ENCODE peak calls at places on chromosome 22, in eight cellular contexts. K is naive thymus-derived CD4-positive, alpha-beta T cell; V is pancreas; O is colonic mucosa; Z is small intestine; L is tibial artery; U is IMR-90; G is body of pancreas. C is an unnamed sample.

GRCh38 chr22:27206747-27207133 is 549.4 kb downstream of the MIAT start:
- DNase-seq in K (no peak), L (no peak), G (no peak), Z (no peak), U (no peak), V (no peak), O (no peak), C (no peak)

GRCh38 chr22:29470159-29470855 is 9.7 kb upstream of the NEFH start:
- DNase-seq in G (peak; percentile 63), K (peak; percentile 67), O (peak; percentile 68), L (no peak), V (peak; percentile 71), U (peak; percentile 24), Z (peak; percentile 35), C (no peak)

GRCh38 chr22:29798318-29798717 is 31.1 kb downstream of the UQCR10 start:
- DNase-seq in L (no peak), K (no peak), V (no peak), U (no peak), G (no peak), O (no peak), Z (no peak), C (no peak)

GRCh38 chr22:48300877-48301276 is 1526.8 kb downstream of the BRD1 start:
- DNase-seq in V (no peak), G (no peak), Z (no peak), L (no peak), K (no peak), O (no peak), U (no peak), C (no peak)

GRCh38 chr22:27238935-27239510 is 562.5 kb downstream of the MN1 start:
- DNase-seq in G (peak; percentile 70), Z (no peak), O (no peak), U (peak; percentile 97), V (peak; percentile 82), K (no peak), L (peak; percentile 89), C (no peak)

GRCh38 chr22:27113211-27114030 is 456.0 kb downstream of the MIAT start:
- DNase-seq in V (peak; percentile 70), Z (peak; percentile 59), O (peak; percentile 35), U (peak; percentile 97), G (peak; percentile 50), K (no peak), L (peak; percentile 90), C (no peak)

GRCh38 chr22:11253000-11253511 is 4274.9 kb upstream of the OR11H1 start:
- DNase-seq in V (peak; percentile 5), U (no peak), O (no peak), K (no peak), Z (no peak), G (no peak), L (peak; percentile 56), C (no peak)

GRCh38 chr22:30373331-30374325 is 13.6 kb downstream of the RNF215 start:
- DNase-seq in K (no peak), Z (no peak), G (no peak), V (no peak), U (no peak), L (no peak), O (no peak), C (no peak)

GRCh38 chr22:41966225-41966606 is 3.0 kb upstream of the SEPTIN3 start:
- DNase-seq in U (no peak), Z (no peak), O (no peak), K (no peak), G (no peak), L (no peak), V (no peak), C (no peak)

GRCh38 chr22:27370281-27370680 is 431.3 kb downstream of the MN1 start:
- DNase-seq in V (no peak), K (no peak), Z (no peak), G (no peak), O (no peak), U (no peak), L (no peak), C (no peak)

GRCh38 chr22:42622061-42622710 is 7.5 kb upstream of the POLDIP3 start:
- DNase-seq in G (no peak), U (no peak), V (no peak), Z (no peak), K (no peak), L (no peak), O (no peak), C (no peak)

GRCh38 chr22:46069518-46070214 is 80.7 kb upstream of the PPARA start:
- DNase-seq in K (no peak), O (peak; percentile 98), V (peak; percentile 92), Z (peak; percentile 93), G (peak; percentile 95), U (peak; percentile 91), L (peak; percentile 96), C (no peak)

GRCh38 chr22:41906822-41907221 is 8.1 kb downstream of the SHISA8 start:
- DNase-seq in O (no peak), G (no peak), U (no peak), Z (no peak), K (no peak), L (no peak), V (no peak), C (no peak)

GRCh38 chr22:35099883-35100282 is 33.9 kb downstream of the ISX start:
- DNase-seq in G (no peak), L (no peak), Z (peak; percentile 74), O (no peak), K (no peak), U (no peak), V (no peak), C (no peak)

DNA sequence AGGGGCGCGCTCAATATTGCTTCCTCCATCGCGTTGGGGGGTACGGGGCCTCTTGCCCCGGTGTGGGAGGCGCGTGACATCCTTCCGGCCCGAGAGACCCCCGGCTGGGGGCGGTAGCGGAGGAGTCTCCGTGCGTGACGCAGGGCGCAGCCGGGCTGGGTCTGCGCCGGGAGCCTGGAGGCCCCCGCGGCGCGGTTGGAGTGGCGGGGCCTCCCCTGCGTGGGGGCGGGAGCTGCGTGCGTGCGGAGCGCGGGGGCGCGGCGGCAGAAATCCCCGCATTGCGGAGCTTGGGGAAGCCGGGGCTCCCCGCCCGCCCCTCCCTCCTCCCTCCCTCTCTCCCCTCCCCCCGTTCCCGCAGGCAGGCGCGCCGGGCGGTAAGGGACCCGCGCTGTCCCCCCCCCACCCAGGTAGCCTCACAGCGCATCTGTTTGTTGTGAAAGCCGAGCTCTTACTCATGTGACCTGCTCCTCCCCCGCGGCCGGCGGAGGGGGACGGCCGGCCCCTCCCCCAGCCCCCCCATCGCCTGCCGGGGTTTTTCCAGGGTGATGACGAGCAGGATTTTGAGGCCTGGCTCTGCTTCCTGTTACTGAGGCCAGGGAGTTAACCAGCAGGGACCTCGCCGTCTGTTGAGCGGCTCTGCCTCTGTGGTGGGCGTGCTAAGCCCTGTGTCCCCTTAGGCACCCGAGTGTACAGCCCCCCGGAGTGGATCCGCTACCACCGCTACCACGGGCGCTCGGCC is 1.6 kb downstream of the PIM3 start:
- DNase-seq in Z (peak; percentile 67), V (peak; percentile 87), O (peak; percentile 89), K (peak; percentile 60), U (peak; percentile 93), L (peak; percentile 96), G (peak; percentile 82), C (no peak)
- H3K36me3 ChIP-seq in Z (peaks cover 14% of the 10 kb centered on the region), V (peaks cover 17% of the 10 kb centered on the region), O (peaks cover 14% of the 10 kb centered on the region), K (peaks cover 4% of the 10 kb centered on the region), U (peaks cover 30% of the 10 kb centered on the region), L (peaks cover 35% of the 10 kb centered on the region), G (peaks cover 8% of the 10 kb centered on the region), C (peaks cover 23% of the 10 kb centered on the region)

GRCh38 chr22:32995335-32995734 is 62.8 kb downstream of the SYN3 start:
- DNase-seq in Z (no peak), U (no peak), O (no peak), L (no peak), G (no peak), K (no peak), V (no peak), C (no peak)

GRCh38 chr22:32994046-32994827 is 63.9 kb downstream of the SYN3 start:
- DNase-seq in G (no peak), O (no peak), L (no peak), U (no peak), K (no peak), Z (no peak), V (no peak), C (no peak)

GRCh38 chr22:32994921-32995320 is 63.3 kb downstream of the SYN3 start:
- DNase-seq in O (no peak), G (no peak), V (no peak), K (no peak), Z (peak; percentile 22), L (no peak), U (no peak), C (no peak)

GRCh38 chr22:32991353-32992115 is 66.6 kb downstream of the SYN3 start:
- DNase-seq in Z (no peak), K (no peak), V (no peak), L (peak; percentile 78), G (no peak), U (no peak), O (no peak), C (no peak)

DNA sequence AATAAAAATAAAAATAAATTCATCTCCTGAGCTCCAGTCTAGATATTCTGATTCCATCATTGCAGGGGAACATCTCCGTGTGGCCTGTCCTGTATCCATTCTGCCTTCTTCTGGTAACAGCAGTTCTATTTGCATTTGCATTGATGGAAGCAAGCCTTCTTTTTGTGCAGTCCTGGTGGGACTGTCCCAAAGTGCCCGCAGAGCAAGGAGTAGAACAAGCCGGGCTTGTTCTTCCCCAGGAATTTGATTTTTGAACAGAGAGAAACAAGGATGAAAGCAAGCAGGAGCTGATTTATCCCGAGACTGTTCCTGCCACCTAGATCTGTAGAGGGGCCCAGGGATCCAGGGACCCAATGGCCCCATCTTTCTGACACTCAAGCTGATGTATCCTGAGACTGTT is 65.4 kb downstream of the SYN3 start:
- DNase-seq in Z (no peak), K (no peak), O (no peak), L (no peak), V (no peak), G (no peak), U (no peak), C (no peak)
- H3K36me3 ChIP-seq in Z (no peaks in the 10 kb centered on the region), K (no peaks in the 10 kb centered on the region), O (no peaks in the 10 kb centered on the region), L (no peaks in the 10 kb centered on the region), V (no peaks in the 10 kb centered on the region), G (no peaks in the 10 kb centered on the region), U (no peaks in the 10 kb centered on the region), C (no peaks in the 10 kb centered on the region)

DNA sequence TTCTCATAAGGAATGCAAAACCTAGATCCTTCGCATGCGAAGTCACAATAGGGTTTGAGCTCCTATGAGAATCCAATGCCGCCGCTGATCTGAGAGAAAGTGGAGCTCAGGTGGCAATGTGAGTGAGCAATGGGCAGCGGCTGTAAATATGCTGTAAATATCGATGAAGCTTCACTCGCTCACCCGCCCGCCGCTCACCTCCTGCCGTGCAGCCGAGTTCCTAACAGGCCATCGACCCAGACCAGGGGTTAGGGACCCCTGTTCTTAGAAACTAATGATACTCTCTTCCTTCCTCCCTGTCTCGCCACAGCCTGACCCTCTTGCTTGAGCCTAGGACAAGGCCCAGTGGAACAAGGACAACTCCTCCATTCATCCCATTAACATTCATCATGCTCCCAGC is 9.5 kb upstream of the PLA2G6 start:
- DNase-seq in O (no peak), G (no peak), U (no peak), V (no peak), L (no peak), K (no peak), Z (no peak), C (no peak)
- H3K36me3 ChIP-seq in O (no peaks in the 10 kb centered on the region), G (no peaks in the 10 kb centered on the region), U (no peaks in the 10 kb centered on the region), V (no peaks in the 10 kb centered on the region), L (no peaks in the 10 kb centered on the region), K (no peaks in the 10 kb centered on the region), Z (no peaks in the 10 kb centered on the region), C (no peaks in the 10 kb centered on the region)

DNA sequence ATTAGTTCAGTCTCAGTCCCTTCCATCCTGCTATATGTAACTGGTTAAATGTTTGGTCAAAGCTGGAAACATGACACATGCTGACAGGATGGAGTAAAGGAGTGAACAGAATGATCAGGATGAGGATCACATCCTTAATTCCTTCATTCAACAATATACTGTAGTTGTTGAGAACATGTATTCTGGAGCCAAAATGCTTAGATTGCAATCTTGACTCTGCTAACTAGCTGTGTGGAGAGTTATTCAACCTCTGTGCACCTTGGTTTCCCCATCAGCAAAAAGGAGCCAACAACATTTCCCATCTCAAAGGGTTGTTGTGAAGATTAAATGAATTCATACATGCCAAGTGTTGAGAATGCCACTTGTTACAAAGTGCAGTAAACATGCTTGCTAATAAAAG is 12.8 kb downstream of the ENTHD1 start:
- DNase-seq in O (no peak), K (no peak), G (no peak), Z (no peak), V (no peak), U (no peak), L (no peak), C (no peak)
- H3K36me3 ChIP-seq in O (no peaks in the 10 kb centered on the region), K (no peaks in the 10 kb centered on the region), G (no peaks in the 10 kb centered on the region), Z (no peaks in the 10 kb centered on the region), V (no peaks in the 10 kb centered on the region), U (no peaks in the 10 kb centered on the region), L (no peaks in the 10 kb centered on the region), C (no peaks in the 10 kb centered on the region)